ENCODE peak calls at places on chromosomes 1 and 21, in six cellular contexts. One of them, this sample, is unnamed.

GRCh38 chr1:41498809-41499208 is 14.3 kb upstream of the EDN2 start:
- DNase-seq in brain microvascular endothelial cell: no peak
- DNase-seq in mucosa of descending colon: peak
- DNase-seq in WTC11: no peak
- DNase-seq in Caco-2: no peak
- DNase-seq in astrocyte of the cerebellum: no peak
- DNase-seq in this sample: peak

GRCh38 chr1:21337931-21338567 is 47.8 kb upstream of the ECE1 start:
- DNase-seq in brain microvascular endothelial cell: no peak
- DNase-seq in mucosa of descending colon: peak
- DNase-seq in WTC11: no peak
- DNase-seq in Caco-2: no peak
- DNase-seq in astrocyte of the cerebellum: peak
- DNase-seq in this sample: peak

GRCh38 chr1:155127105-155127671 is 488 bp upstream of the EFNA1 start:
- DNase-seq in brain microvascular endothelial cell: peak
- DNase-seq in mucosa of descending colon: peak
- DNase-seq in WTC11: peak
- DNase-seq in Caco-2: peak
- DNase-seq in astrocyte of the cerebellum: no peak
- DNase-seq in this sample: peak

GRCh38 chr1:200634449-200635122 is 14.0 kb upstream of the KIF14 start:
- DNase-seq in brain microvascular endothelial cell: no peak
- DNase-seq in mucosa of descending colon: no peak
- DNase-seq in WTC11: no peak
- DNase-seq in Caco-2: no peak
- DNase-seq in astrocyte of the cerebellum: no peak
- DNase-seq in this sample: no peak

GRCh38 chr1:225230483-225230882 is 197.4 kb downstream of the LBR start:
- DNase-seq in brain microvascular endothelial cell: no peak
- DNase-seq in mucosa of descending colon: no peak
- DNase-seq in WTC11: no peak
- DNase-seq in Caco-2: no peak
- DNase-seq in astrocyte of the cerebellum: no peak
- DNase-seq in this sample: no peak

GRCh38 chr1:185440877-185441276 is 123.8 kb upstream of the IVNS1ABP start:
- DNase-seq in brain microvascular endothelial cell: no peak
- DNase-seq in mucosa of descending colon: no peak
- DNase-seq in WTC11: no peak
- DNase-seq in Caco-2: no peak
- DNase-seq in astrocyte of the cerebellum: no peak
- DNase-seq in this sample: no peak

GRCh38 chr1:75079535-75080290 is 54.5 kb upstream of the LHX8 start:
- DNase-seq in brain microvascular endothelial cell: no peak
- DNase-seq in mucosa of descending colon: no peak
- DNase-seq in WTC11: no peak
- DNase-seq in Caco-2: no peak
- DNase-seq in astrocyte of the cerebellum: no peak
- DNase-seq in this sample: no peak

GRCh38 chr21:44006017-44006624 is 6.0 kb upstream of the TRAPPC10 start:
- DNase-seq in brain microvascular endothelial cell: peak
- DNase-seq in mucosa of descending colon: no peak
- DNase-seq in WTC11: no peak
- DNase-seq in Caco-2: no peak
- DNase-seq in astrocyte of the cerebellum: peak
- DNase-seq in this sample: peak

GRCh38 chr1:236654957-236655356 is 31.3 kb upstream of the ACTN2 start:
- DNase-seq in brain microvascular endothelial cell: no peak
- DNase-seq in mucosa of descending colon: no peak
- DNase-seq in WTC11: no peak
- DNase-seq in Caco-2: no peak
- DNase-seq in astrocyte of the cerebellum: no peak
- DNase-seq in this sample: no peak

GRCh38 chr1:239250353-239251035 is 135.9 kb upstream of the CHRM3 start:
- DNase-seq in brain microvascular endothelial cell: no peak
- DNase-seq in mucosa of descending colon: no peak
- DNase-seq in WTC11: no peak
- DNase-seq in Caco-2: no peak
- DNase-seq in astrocyte of the cerebellum: no peak
- DNase-seq in this sample: no peak

GRCh38 chr1:89262643-89263042 is 10.0 kb downstream of the GBP5 start:
- DNase-seq in brain microvascular endothelial cell: no peak
- DNase-seq in mucosa of descending colon: no peak
- DNase-seq in WTC11: no peak
- DNase-seq in Caco-2: no peak
- DNase-seq in astrocyte of the cerebellum: no peak
- DNase-seq in this sample: no peak

GRCh38 chr1:203126866-203127671 is 457 bp upstream of the ADORA1 start:
- DNase-seq in brain microvascular endothelial cell: no peak
- DNase-seq in mucosa of descending colon: no peak
- DNase-seq in WTC11: no peak
- DNase-seq in Caco-2: peak
- DNase-seq in astrocyte of the cerebellum: no peak
- DNase-seq in this sample: no peak

GRCh38 chr1:231214918-231215675 is 25.9 kb upstream of the GNPAT start:
- DNase-seq in brain microvascular endothelial cell: no peak
- DNase-seq in mucosa of descending colon: no peak
- DNase-seq in WTC11: no peak
- DNase-seq in Caco-2: no peak
- DNase-seq in astrocyte of the cerebellum: no peak
- DNase-seq in this sample: no peak

GRCh38 chr1:105137543-105138444 is 1388.1 kb downstream of the AMY1C start:
- DNase-seq in brain microvascular endothelial cell: no peak
- DNase-seq in mucosa of descending colon: no peak
- DNase-seq in WTC11: peak
- DNase-seq in Caco-2: peak
- DNase-seq in astrocyte of the cerebellum: no peak
- DNase-seq in this sample: peak

GRCh38 chr1:233055879-233056641 is 105.6 kb downstream of the NTPCR start:
- DNase-seq in brain microvascular endothelial cell: no peak
- DNase-seq in mucosa of descending colon: no peak
- DNase-seq in WTC11: no peak
- DNase-seq in Caco-2: no peak
- DNase-seq in astrocyte of the cerebellum: no peak
- DNase-seq in this sample: no peak

GRCh38 chr1:64437453-64437852 is 32.5 kb upstream of the CACHD1 start:
- DNase-seq in brain microvascular endothelial cell: no peak
- DNase-seq in mucosa of descending colon: no peak
- DNase-seq in WTC11: no peak
- DNase-seq in Caco-2: no peak
- DNase-seq in astrocyte of the cerebellum: no peak
- DNase-seq in this sample: no peak

GRCh38 chr1:152786077-152786476 is at the start of gene LCE1E:
- DNase-seq in brain microvascular endothelial cell: no peak
- DNase-seq in mucosa of descending colon: no peak
- DNase-seq in WTC11: no peak
- DNase-seq in Caco-2: no peak
- DNase-seq in astrocyte of the cerebellum: no peak
- DNase-seq in this sample: no peak

GRCh38 chr1:53572061-53572801 is 113.0 kb downstream of the DMRTB1 start:
- DNase-seq in brain microvascular endothelial cell: peak
- DNase-seq in mucosa of descending colon: no peak
- DNase-seq in WTC11: peak
- DNase-seq in Caco-2: peak
- DNase-seq in astrocyte of the cerebellum: no peak
- DNase-seq in this sample: peak

GRCh38 chr1:29521438-29521715 is 285.1 kb downstream of the PTPRU start:
- DNase-seq in brain microvascular endothelial cell: no peak
- DNase-seq in mucosa of descending colon: no peak
- DNase-seq in WTC11: peak
- DNase-seq in Caco-2: no peak
- DNase-seq in astrocyte of the cerebellum: no peak
- DNase-seq in this sample: no peak

GRCh38 chr1:100896481-100896982 is 642 bp downstream of the SLC30A7 start:
- DNase-seq in brain microvascular endothelial cell: peak
- DNase-seq in mucosa of descending colon: no peak
- DNase-seq in WTC11: no peak
- DNase-seq in Caco-2: peak
- DNase-seq in astrocyte of the cerebellum: peak
- DNase-seq in this sample: peak

GRCh38 chr21:17925000-17925610 is 105.9 kb upstream of the C21orf91 start:
- DNase-seq in brain microvascular endothelial cell: peak
- DNase-seq in mucosa of descending colon: no peak
- DNase-seq in WTC11: peak
- DNase-seq in Caco-2: peak
- DNase-seq in astrocyte of the cerebellum: no peak
- DNase-seq in this sample: peak

GRCh38 chr1:22518379-22518778 is 44.9 kb upstream of the EPHA8 start:
- DNase-seq in brain microvascular endothelial cell: no peak
- DNase-seq in mucosa of descending colon: no peak
- DNase-seq in WTC11: no peak
- DNase-seq in Caco-2: no peak
- DNase-seq in astrocyte of the cerebellum: no peak
- DNase-seq in this sample: no peak

GRCh38 chr1:180927841-180928240 is 15.1 kb downstream of the KIAA1614 start:
- DNase-seq in brain microvascular endothelial cell: no peak
- DNase-seq in mucosa of descending colon: no peak
- DNase-seq in WTC11: no peak
- DNase-seq in Caco-2: no peak
- DNase-seq in astrocyte of the cerebellum: no peak
- DNase-seq in this sample: no peak

GRCh38 chr1:10867138-10867721 is 70.8 kb upstream of the CASZ1 start:
- DNase-seq in brain microvascular endothelial cell: peak
- DNase-seq in mucosa of descending colon: peak
- DNase-seq in WTC11: peak
- DNase-seq in Caco-2: peak
- DNase-seq in astrocyte of the cerebellum: no peak
- DNase-seq in this sample: no peak

GRCh38 chr1:185442065-185442464 is 125.0 kb upstream of the IVNS1ABP start:
- DNase-seq in brain microvascular endothelial cell: no peak
- DNase-seq in mucosa of descending colon: no peak
- DNase-seq in WTC11: no peak
- DNase-seq in Caco-2: no peak
- DNase-seq in astrocyte of the cerebellum: no peak
- DNase-seq in this sample: no peak

GRCh38 chr1:241985787-241986186 is 13.1 kb downstream of the MAP1LC3C start:
- DNase-seq in brain microvascular endothelial cell: peak
- DNase-seq in mucosa of descending colon: no peak
- DNase-seq in WTC11: peak
- DNase-seq in Caco-2: peak
- DNase-seq in astrocyte of the cerebellum: peak
- DNase-seq in this sample: no peak

GRCh38 chr21:41620982-41621381 is 113.0 kb upstream of the TMPRSS2 start:
- DNase-seq in brain microvascular endothelial cell: no peak
- DNase-seq in mucosa of descending colon: no peak
- DNase-seq in WTC11: no peak
- DNase-seq in Caco-2: no peak
- DNase-seq in astrocyte of the cerebellum: no peak
- DNase-seq in this sample: peak

GRCh38 chr1:113106910-113107309 is 33.9 kb downstream of the LRIG2 start:
- DNase-seq in brain microvascular endothelial cell: no peak
- DNase-seq in mucosa of descending colon: no peak
- DNase-seq in WTC11: no peak
- DNase-seq in Caco-2: no peak
- DNase-seq in astrocyte of the cerebellum: no peak
- DNase-seq in this sample: no peak

GRCh38 chr1:116076831-116077230 is 34.4 kb upstream of the MAB21L3 start:
- DNase-seq in brain microvascular endothelial cell: no peak
- DNase-seq in mucosa of descending colon: no peak
- DNase-seq in WTC11: no peak
- DNase-seq in Caco-2: no peak
- DNase-seq in astrocyte of the cerebellum: no peak
- DNase-seq in this sample: no peak

GRCh38 chr1:2443285-2444137 is 31.1 kb upstream of the PEX10 start:
- DNase-seq in brain microvascular endothelial cell: no peak
- DNase-seq in mucosa of descending colon: no peak
- DNase-seq in WTC11: peak
- DNase-seq in Caco-2: no peak
- DNase-seq in astrocyte of the cerebellum: no peak
- DNase-seq in this sample: no peak

GRCh38 chr1:84415386-84415785 is 17.1 kb downstream of the DNASE2B start:
- DNase-seq in brain microvascular endothelial cell: no peak
- DNase-seq in mucosa of descending colon: no peak
- DNase-seq in WTC11: no peak
- DNase-seq in Caco-2: no peak
- DNase-seq in astrocyte of the cerebellum: no peak
- DNase-seq in this sample: no peak

GRCh38 chr1:3821004-3821933 is 25.0 kb upstream of the LRRC47 start:
- DNase-seq in brain microvascular endothelial cell: no peak
- DNase-seq in mucosa of descending colon: no peak
- DNase-seq in WTC11: no peak
- DNase-seq in Caco-2: no peak
- DNase-seq in astrocyte of the cerebellum: peak
- DNase-seq in this sample: no peak

GRCh38 chr21:33132054-33132453 is 62.1 kb downstream of the OLIG1 start:
- DNase-seq in brain microvascular endothelial cell: no peak
- DNase-seq in mucosa of descending colon: no peak
- DNase-seq in WTC11: no peak
- DNase-seq in Caco-2: no peak
- DNase-seq in astrocyte of the cerebellum: no peak
- DNase-seq in this sample: no peak
- TF ChIP-seq CTCF in brain microvascular endothelial cell: peak
- TF ChIP-seq CTCF in mucosa of descending colon: no peak
- TF ChIP-seq CTCF in WTC11: no peak
- TF ChIP-seq CTCF in Caco-2: peak
- TF ChIP-seq CTCF in astrocyte of the cerebellum: peak
- TF ChIP-seq CTCF in this sample: no peak

GRCh38 chr1:82932727-82933126 is 1066.2 kb downstream of the TTLL7 start:
- DNase-seq in brain microvascular endothelial cell: no peak
- DNase-seq in mucosa of descending colon: no peak
- DNase-seq in WTC11: no peak
- DNase-seq in Caco-2: no peak
- DNase-seq in astrocyte of the cerebellum: no peak
- DNase-seq in this sample: no peak
- TF ChIP-seq CTCF in brain microvascular endothelial cell: no peak
- TF ChIP-seq CTCF in mucosa of descending colon: no peak
- TF ChIP-seq CTCF in WTC11: no peak
- TF ChIP-seq CTCF in Caco-2: no peak
- TF ChIP-seq CTCF in astrocyte of the cerebellum: no peak
- TF ChIP-seq CTCF in this sample: no peak

GRCh38 chr1:183185941-183186490 is at the start of gene LAMC2:
- DNase-seq in brain microvascular endothelial cell: peak
- DNase-seq in mucosa of descending colon: peak
- DNase-seq in WTC11: peak
- DNase-seq in Caco-2: peak
- DNase-seq in astrocyte of the cerebellum: peak
- DNase-seq in this sample: peak
- TF ChIP-seq CTCF in brain microvascular endothelial cell: peak
- TF ChIP-seq CTCF in mucosa of descending colon: peak
- TF ChIP-seq CTCF in WTC11: no peak
- TF ChIP-seq CTCF in Caco-2: peak
- TF ChIP-seq CTCF in astrocyte of the cerebellum: peak
- TF ChIP-seq CTCF in this sample: peak

DNA sequence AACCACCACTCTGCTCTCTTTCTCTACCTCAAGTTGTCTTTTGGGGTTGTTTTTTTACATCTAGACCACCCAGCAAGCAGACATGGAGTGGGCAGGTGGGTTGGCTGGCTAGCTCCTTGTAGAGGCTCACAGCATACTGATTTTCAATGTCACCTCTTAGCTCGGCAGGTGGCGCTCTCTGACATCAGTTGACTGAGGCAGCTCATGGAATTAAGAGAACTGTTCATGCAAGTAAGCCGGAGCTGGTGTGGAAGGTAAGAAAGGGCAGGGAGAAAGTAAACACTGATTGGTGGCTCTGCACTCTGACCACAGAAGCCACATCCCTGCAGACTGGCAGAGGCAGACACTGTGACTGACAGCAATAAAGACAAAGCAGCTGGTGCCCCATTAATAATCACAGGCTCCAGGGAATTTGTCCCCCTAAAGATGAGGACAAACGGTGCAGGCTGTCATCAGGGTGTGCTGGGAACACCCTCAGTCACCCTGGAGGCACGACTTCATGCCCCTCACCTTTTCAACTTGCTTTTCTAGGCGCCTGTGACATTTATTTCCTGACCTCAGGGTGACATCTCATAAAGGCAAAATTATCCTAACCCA is 226.8 kb downstream of the LMX1A start:
- DNase-seq in brain microvascular endothelial cell: peak
- DNase-seq in mucosa of descending colon: peak
- DNase-seq in WTC11: peak
- DNase-seq in Caco-2: peak
- DNase-seq in astrocyte of the cerebellum: peak
- DNase-seq in this sample: peak
- TF ChIP-seq CTCF in brain microvascular endothelial cell: peak
- TF ChIP-seq CTCF in mucosa of descending colon: no peak
- TF ChIP-seq CTCF in WTC11: peak
- TF ChIP-seq CTCF in Caco-2: peak
- TF ChIP-seq CTCF in astrocyte of the cerebellum: peak
- TF ChIP-seq CTCF in this sample: peak